ENCODE peak calls at places on chromosomes 2 and 18, in nine cellular contexts. S, X, U, F, V, D, H, B and J are unnamed samples.

GRCh38 chr2:196289000-196289399 is 117.6 kb upstream of the STK17B start:
- DNase-seq in S (no peak), X (no peak), U (no peak), F (no peak), V (no peak), D (no peak), H (no peak), B (peak), J (no peak)

GRCh38 chr18:23302852-23303527 is 150.1 kb upstream of the RIOK3 start:
- DNase-seq in S (peak), X (peak), U (no peak), F (peak), V (no peak), D (no peak), H (no peak), B (no peak), J (peak)

GRCh38 chr2:44954902-44955592 is 13.5 kb downstream of the SIX3 start:
- DNase-seq in S (peak), X (no peak), U (no peak), F (no peak), V (no peak), D (no peak), H (no peak), B (no peak), J (no peak)

GRCh38 chr2:56464613-56465012 is 280.8 kb downstream of the CCDC85A start:
- DNase-seq in S (peak), X (no peak), U (no peak), F (no peak), V (no peak), D (no peak), H (no peak), B (no peak), J (no peak)

GRCh38 chr2:47321006-47321405 is 82.0 kb upstream of the MSH2 start:
- DNase-seq in S (no peak), X (no peak), U (no peak), F (no peak), V (no peak), D (no peak), H (no peak), B (no peak), J (no peak)

GRCh38 chr18:354003-354402 is 86.2 kb upstream of the THOC1 start:
- DNase-seq in S (peak), X (no peak), U (no peak), F (no peak), V (no peak), D (no peak), H (no peak), B (no peak), J (no peak)

GRCh38 chr2:55232863-55233657 is 572 bp downstream of the RPS27A start:
- DNase-seq in S (peak), X (no peak), U (peak), F (peak), V (peak), D (peak), H (no peak), B (peak), J (peak)

GRCh38 chr18:2883137-2883671 is 36.4 kb downstream of the EMILIN2 start:
- DNase-seq in S (peak), X (no peak), U (no peak), F (no peak), V (no peak), D (peak), H (no peak), B (peak), J (no peak)

GRCh38 chr2:17543848-17544645 is 3.6 kb downstream of the VSNL1 start:
- DNase-seq in S (peak), X (no peak), U (no peak), F (no peak), V (no peak), D (no peak), H (no peak), B (no peak), J (peak)

GRCh38 chr2:159476329-159476728 is 140.0 kb downstream of the BAZ2B start:
- DNase-seq in S (peak), X (no peak), U (no peak), F (no peak), V (no peak), D (no peak), H (no peak), B (no peak), J (no peak)

GRCh38 chr2:201551901-201552300 is 91.4 kb downstream of the TMEM237 start:
- DNase-seq in S (no peak), X (no peak), U (no peak), F (no peak), V (no peak), D (no peak), H (no peak), B (no peak), J (no peak)

GRCh38 chr2:219803294-219803693 is 175.9 kb downstream of the SLC4A3 start:
- DNase-seq in S (peak), X (no peak), U (no peak), F (no peak), V (no peak), D (no peak), H (no peak), B (no peak), J (peak)

GRCh38 chr2:236917164-236917563 is 168.5 kb upstream of the COPS8 start:
- DNase-seq in S (no peak), X (no peak), U (no peak), F (no peak), V (no peak), D (no peak), H (no peak), B (no peak), J (no peak)

GRCh38 chr2:238747114-238747513 is 100.8 kb upstream of the TWIST2 start:
- DNase-seq in S (no peak), X (no peak), U (no peak), F (no peak), V (no peak), D (no peak), H (no peak), B (no peak), J (no peak)

GRCh38 chr2:176533505-176534193 is 264.4 kb downstream of the MTX2 start:
- DNase-seq in S (peak), X (no peak), U (no peak), F (no peak), V (no peak), D (no peak), H (no peak), B (no peak), J (no peak)

GRCh38 chr2:177239934-177240600 is 24.5 kb downstream of the NFE2L2 start:
- DNase-seq in S (peak), X (peak), U (no peak), F (no peak), V (peak), D (peak), H (peak), B (no peak), J (peak)

GRCh38 chr18:42520074-42520473 is 565.0 kb downstream of the PIK3C3 start:
- DNase-seq in S (no peak), X (no peak), U (no peak), F (no peak), V (no peak), D (no peak), H (no peak), B (no peak), J (no peak)

GRCh38 chr18:41687138-41687537 is 267.9 kb upstream of the PIK3C3 start:
- DNase-seq in S (no peak), X (no peak), U (no peak), F (no peak), V (no peak), D (no peak), H (no peak), B (no peak), J (no peak)

GRCh38 chr2:207767461-207768167 is 2.1 kb downstream of the FZD5 start:
- DNase-seq in S (peak), X (peak), U (no peak), F (peak), V (peak), D (no peak), H (no peak), B (no peak), J (peak)

GRCh38 chr2:190649798-190650390 is 1.0 kb downstream of the NAB1 start:
- DNase-seq in S (peak), X (no peak), U (no peak), F (no peak), V (peak), D (no peak), H (peak), B (no peak), J (peak)

GRCh38 chr18:23138470-23138869 is 3.2 kb downstream of the CABLES1 start:
- DNase-seq in S (no peak), X (no peak), U (no peak), F (no peak), V (no peak), D (no peak), H (no peak), B (no peak), J (no peak)

GRCh38 chr2:115364078-115364477 is 921.6 kb downstream of the DPP10 start:
- DNase-seq in S (no peak), X (no peak), U (no peak), F (no peak), V (no peak), D (no peak), H (no peak), B (no peak), J (no peak)

GRCh38 chr2:240595381-240596079 is 9.0 kb downstream of the CAPN10 start:
- DNase-seq in S (peak), X (no peak), U (no peak), F (peak), V (peak), D (peak), H (no peak), B (peak), J (no peak)

GRCh38 chr2:239690651-239691631 is 290.1 kb upstream of the HDAC4 start:
- DNase-seq in S (no peak), X (no peak), U (no peak), F (no peak), V (peak), D (no peak), H (no peak), B (no peak), J (no peak)

GRCh38 chr2:105754999-105755398 is 10.3 kb downstream of the NCK2 start:
- DNase-seq in S (no peak), X (no peak), U (no peak), F (no peak), V (no peak), D (no peak), H (no peak), B (no peak), J (no peak)

GRCh38 chr2:163157891-163158511 is 319.4 kb upstream of the KCNH7 start:
- DNase-seq in S (peak), X (peak), U (no peak), F (no peak), V (no peak), D (no peak), H (no peak), B (no peak), J (peak)